ENCODE peak calls at places on chromosome 12, in ten cellular contexts. I is GM20000; B is activated CD8-positive, alpha-beta T cell treated with anti-CD3 and anti-CD28 coated beads for 36 hours; C is fibroblast of mammary gland; P is hippocampal formation; U is RPMI7951; J is LNCaP clone FGC; A is activated naive CD4-positive, alpha-beta T cell treated with anti-CD3 and anti-CD28 coated beads, Interleukin-2, amount 10 ng/mL, durations not matched to agents 7 days and 5 days; E is activated CD8-positive, alpha-beta memory T cell treated with anti-CD3 and anti-CD28 coated beads, Interleukin-2, amount 50 U/mL, for 48 hours; M is ecto neural progenitor cell. R is an unnamed sample.

GRCh38 chr12:45231515-45232145 is 15.7 kb downstream of the ANO6 start:
- DNase-seq in A (no peak), P (no peak), C (peak), B (no peak), I (no peak), U (peak), E (no peak), M (no peak), J (no peak), R (no peak)

GRCh38 chr12:24853588-24853987 is 95.3 kb downstream of the BCAT1 start:
- DNase-seq in E (no peak), B (no peak), I (no peak), M (no peak), J (no peak), U (peak), P (no peak), A (no peak), C (peak), R (no peak)

GRCh38 chr12:70645494-70646317 is 8.5 kb upstream of the PTPRB start:
- DNase-seq in C (peak), I (no peak), U (peak), P (no peak), B (peak), J (peak), A (peak), E (no peak), M (no peak), R (peak)

GRCh38 chr12:1594045-1594294 is 411 bp downstream of the FBXL14 start:
- DNase-seq in E (no peak), B (peak), J (no peak), I (peak), C (no peak), U (peak), M (peak), A (no peak), P (peak), R (no peak)

GRCh38 chr12:65499167-65499566 is 220.7 kb downstream of the MSRB3 start:
- DNase-seq in I (no peak), A (no peak), U (no peak), J (no peak), E (no peak), P (no peak), M (peak), C (no peak), B (no peak), R (no peak)

GRCh38 chr12:46470039-46470627 is 97.6 kb upstream of the SLC38A2 start:
- DNase-seq in A (peak), E (no peak), P (no peak), C (no peak), M (no peak), B (peak), I (no peak), U (no peak), J (no peak), R (no peak)

GRCh38 chr12:123034865-123035264 is 54.4 kb downstream of the ARL6IP4 start:
- DNase-seq in M (no peak), B (peak), I (no peak), J (peak), A (no peak), U (peak), E (no peak), C (peak), P (no peak), R (no peak)

GRCh38 chr12:11092128-11092527 is at the start of gene TAS2R43:
- DNase-seq in E (no peak), P (no peak), M (no peak), A (no peak), U (no peak), B (no peak), J (no peak), C (no peak), I (no peak), R (no peak)

GRCh38 chr12:484096-484495 is 24.4 kb downstream of the B4GALNT3 start:
- DNase-seq in P (no peak), A (no peak), J (peak), I (no peak), E (no peak), C (no peak), B (no peak), M (peak), U (no peak), R (no peak)

GRCh38 chr12:3921142-3921520 is 47.9 kb upstream of the PARP11 start:
- DNase-seq in B (no peak), M (no peak), E (no peak), J (no peak), I (no peak), U (no peak), C (no peak), P (no peak), A (no peak), R (no peak)

GRCh38 chr12:6548556-6549378 is 7.1 kb downstream of the IFFO1 start:
- DNase-seq in J (no peak), U (peak), I (no peak), A (no peak), M (no peak), E (no peak), C (peak), P (no peak), B (no peak), R (no peak)

GRCh38 chr12:132075026-132075713 is 68.9 kb downstream of the DDX51 start:
- DNase-seq in C (no peak), E (peak), A (no peak), P (no peak), J (no peak), M (no peak), U (no peak), B (no peak), I (no peak), R (no peak)

GRCh38 chr12:42477931-42478330 is 111.6 kb downstream of the PRICKLE1 start:
- DNase-seq in J (no peak), C (peak), I (no peak), U (no peak), P (no peak), E (no peak), A (no peak), B (no peak), M (no peak), R (no peak)

GRCh38 chr12:97837401-97837800 is 374.8 kb downstream of the RMST start:
- DNase-seq in J (no peak), M (no peak), E (no peak), B (no peak), U (no peak), P (no peak), A (no peak), C (peak), I (no peak), R (peak)

GRCh38 chr12:570949-571794 is 92.1 kb downstream of the NINJ2 start:
- DNase-seq in A (no peak), P (no peak), M (no peak), J (no peak), I (no peak), B (no peak), E (peak), C (peak), U (peak), R (peak)

GRCh38 chr12:47818701-47819543 is 781 bp downstream of the HDAC7 start:
- DNase-seq in E (peak), C (no peak), I (peak), U (peak), A (peak), J (no peak), M (peak), P (peak), B (peak), R (peak)

GRCh38 chr12:5549011-5549410 is 117.1 kb downstream of the NTF3 start:
- DNase-seq in E (no peak), C (no peak), I (no peak), B (no peak), U (no peak), J (no peak), M (no peak), P (no peak), A (no peak), R (no peak)

GRCh38 chr12:2264622-2265306 is 212.0 kb downstream of the CACNA1C start:
- DNase-seq in B (no peak), J (no peak), E (no peak), I (no peak), M (no peak), A (no peak), U (peak), P (no peak), C (peak), R (no peak)

GRCh38 chr12:15963271-15963670 is 52.1 kb downstream of the DERA start:
- DNase-seq in P (no peak), C (peak), A (no peak), E (no peak), U (no peak), B (no peak), I (no peak), M (no peak), J (no peak), R (no peak)

GRCh38 chr12:88895634-88896033 is 315.4 kb upstream of the KITLG start:
- DNase-seq in P (no peak), C (no peak), A (no peak), M (no peak), B (no peak), U (no peak), I (no peak), E (no peak), J (no peak), R (no peak)

R was measured in upper lobe of left lung.